ENCODE peak calls at places on chromosomes 13 and 19, in six cellular contexts. T is A549, H is GM12878, L is HepG2, S is upper lobe of left lung, U is K562. Y is an unnamed sample.

GRCh38 chr19:51359294-51359693 is 6.9 kb downstream of the ETFB start:
- ATAC-seq in T (peak), H (no peak), L (no peak), S (no peak), U (no peak), Y (no peak)

GRCh38 chr13:41075034-41075433 is 13.7 kb downstream of the WBP4 start:
- ATAC-seq in T (no peak), H (peak), L (no peak), S (no peak), U (peak), Y (no peak)

GRCh38 chr19:5827891-5828660 is 11.4 kb downstream of the FUT6 start:
- ATAC-seq in T (peak), H (peak), L (peak), S (peak), U (peak), Y (peak)

GRCh38 chr19:38073806-38074685 is 150.0 kb downstream of the DPF1 start:
- ATAC-seq in T (peak), H (no peak), L (peak), S (no peak), U (peak), Y (no peak)

GRCh38 chr13:30895773-30896172 is 10.3 kb upstream of the MEDAG start:
- ATAC-seq in T (no peak), H (no peak), L (no peak), S (no peak), U (no peak), Y (peak)

GRCh38 chr13:99250977-99251825 is 7.0 kb downstream of the GPR18 start:
- ATAC-seq in T (no peak), H (no peak), L (no peak), S (no peak), U (no peak), Y (no peak)

GRCh38 chr13:30997697-30998547 is 65.5 kb downstream of the TEX26 start:
- ATAC-seq in T (no peak), H (no peak), L (no peak), S (no peak), U (no peak), Y (no peak)

GRCh38 chr13:94711561-94712286 is 621 bp downstream of the SOX21 start:
- ATAC-seq in T (peak), H (peak), L (no peak), S (no peak), U (peak), Y (peak)

GRCh38 chr13:50107205-50107604 is 92.0 kb downstream of the KCNRG start:
- ATAC-seq in T (no peak), H (no peak), L (no peak), S (no peak), U (no peak), Y (no peak)

GRCh38 chr19:55253842-55254624 is 4.8 kb downstream of the PPP6R1 start:
- ATAC-seq in T (no peak), H (peak), L (no peak), S (no peak), U (no peak), Y (no peak)

GRCh38 chr13:114081761-114082681 is 50.4 kb downstream of the RASA3 start:
- ATAC-seq in T (no peak), H (no peak), L (no peak), S (peak), U (no peak), Y (no peak)

GRCh38 chr13:98977568-98978270 is at the start of gene DOCK9:
- ATAC-seq in T (peak), H (no peak), L (peak), S (peak), U (peak), Y (peak)

GRCh38 chr19:8404391-8405151 is 8.5 kb upstream of the MARCHF2 start:
- ATAC-seq in T (no peak), H (no peak), L (peak), S (no peak), U (no peak), Y (no peak)

GRCh38 chr13:44876782-44877324 is 112.4 kb downstream of the NUFIP1 start:
- ATAC-seq in T (no peak), H (no peak), L (no peak), S (no peak), U (peak), Y (no peak)

GRCh38 chr13:113748862-113749451 is 10.1 kb upstream of the TMEM255B start:
- ATAC-seq in T (no peak), H (no peak), L (peak), S (peak), U (no peak), Y (no peak)

GRCh38 chr13:102310691-102311432 is 91.0 kb downstream of the FGF14 start:
- ATAC-seq in T (no peak), H (no peak), L (no peak), S (no peak), U (no peak), Y (peak)

GRCh38 chr19:55620410-55620809 is 4.0 kb downstream of the ZNF784 start:
- ATAC-seq in T (no peak), H (no peak), L (no peak), S (no peak), U (no peak), Y (no peak)

GRCh38 chr13:38180670-38181069 is 169.0 kb upstream of the UFM1 start:
- ATAC-seq in T (no peak), H (peak), L (no peak), S (no peak), U (no peak), Y (no peak)
- TF ChIP-seq EP300 in T (no peak), H (no peak), L (no peak), S (no peak), U (no peak), Y (no peak)

GRCh38 chr19:47778089-47778953 is at the start of gene SELENOW:
- ATAC-seq in T (peak), H (peak), L (peak), S (peak), U (peak), Y (peak)
- TF ChIP-seq EP300 in T (no peak), H (no peak), L (no peak), S (no peak), U (no peak), Y (no peak)

GRCh38 chr19:12789904-12790619 is 1.2 kb upstream of the JUNB start:
- ATAC-seq in T (peak), H (peak), L (peak), S (peak), U (peak), Y (peak)
- TF ChIP-seq EP300 in T (no peak), H (no peak), L (peak), S (peak), U (no peak), Y (no peak)

DNA sequence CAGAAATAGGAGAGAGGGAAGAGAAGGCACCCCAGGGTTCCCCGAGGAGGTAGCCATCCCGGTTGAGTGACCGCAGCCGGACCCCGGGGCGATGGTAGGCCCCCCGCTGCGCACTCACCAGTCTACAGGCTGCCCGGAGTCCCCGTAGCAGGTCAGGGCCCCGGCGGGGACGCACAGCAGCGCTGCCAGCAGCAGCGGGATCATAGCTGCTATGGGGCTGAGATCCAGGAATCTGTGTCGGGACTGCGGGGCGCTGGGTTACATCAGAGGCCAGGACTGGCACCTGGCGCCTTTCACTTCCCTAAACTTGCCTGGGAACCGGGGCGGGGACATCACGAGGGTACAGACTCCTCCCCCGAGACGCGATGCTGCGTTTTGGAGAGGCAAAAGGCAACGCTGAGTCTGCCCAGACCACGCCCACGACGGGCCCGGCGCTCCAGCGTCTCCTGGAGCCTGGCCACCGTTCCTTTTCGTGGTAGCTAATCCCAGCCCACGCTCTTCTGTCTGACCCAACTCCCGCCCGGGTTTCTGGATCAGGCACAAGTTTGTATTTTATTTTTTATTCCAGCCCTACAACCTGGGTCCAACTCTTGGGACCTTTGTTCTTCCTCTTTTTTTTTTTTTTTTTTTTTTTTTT is at the start of gene DNASE2:
- ATAC-seq in T (peak), H (peak), L (peak), S (peak), U (peak), Y (peak)
- TF ChIP-seq EP300 in T (no peak), H (peak), L (no peak), S (no peak), U (peak), Y (no peak)

GRCh38 chr13:110524484-110525254 is 36.9 kb downstream of the RAB20 start:
- ATAC-seq in T (no peak), H (no peak), L (no peak), S (peak), U (no peak), Y (no peak)
- TF ChIP-seq EP300 in T (no peak), H (no peak), L (no peak), S (no peak), U (no peak), Y (no peak)

GRCh38 chr13:73063166-73063565 is 4.4 kb downstream of the KLF5 start:
- ATAC-seq in T (no peak), H (no peak), L (no peak), S (no peak), U (no peak), Y (no peak)
- TF ChIP-seq EP300 in T (no peak), H (no peak), L (no peak), S (no peak), U (no peak), Y (no peak)

DNA sequence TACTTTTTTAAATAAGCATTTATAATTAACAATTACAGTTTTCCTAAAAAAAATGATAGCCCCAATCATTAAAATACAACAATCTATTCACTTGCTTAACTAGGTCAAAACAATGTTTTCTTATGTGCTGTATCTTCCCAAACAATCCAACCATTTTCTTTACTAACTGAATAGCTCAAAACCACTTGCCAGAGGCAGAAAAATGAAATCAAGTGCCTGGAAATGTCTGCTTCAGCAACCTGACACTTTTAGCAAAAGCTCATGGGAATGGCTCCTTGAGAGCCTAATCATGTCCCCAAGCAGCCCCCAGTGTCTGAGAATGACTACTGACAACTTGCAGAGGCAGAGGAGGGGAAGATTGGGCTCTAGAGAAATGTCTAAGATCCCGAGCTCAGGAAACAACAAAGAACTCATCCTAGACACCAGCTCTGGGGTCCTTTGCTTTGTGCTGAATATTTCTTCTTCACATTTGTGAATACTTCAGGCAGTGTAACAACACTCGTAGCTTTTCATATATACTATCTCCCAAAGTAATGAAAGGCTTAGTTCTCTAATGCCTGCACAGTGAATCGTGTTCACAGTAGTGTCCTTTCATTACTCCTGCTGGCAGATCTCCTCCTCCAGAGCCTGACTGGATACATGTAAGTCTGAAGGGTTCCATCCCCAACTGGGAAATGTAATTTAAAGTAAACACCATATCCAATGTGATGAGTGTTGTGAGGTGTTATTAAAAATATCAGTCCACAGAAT is 280.0 kb downstream of the LHFPL6 start:
- ATAC-seq in T (no peak), H (no peak), L (no peak), S (no peak), U (no peak), Y (no peak)
- TF ChIP-seq EP300 in T (no peak), H (no peak), L (no peak), S (no peak), U (no peak), Y (no peak)

DNA sequence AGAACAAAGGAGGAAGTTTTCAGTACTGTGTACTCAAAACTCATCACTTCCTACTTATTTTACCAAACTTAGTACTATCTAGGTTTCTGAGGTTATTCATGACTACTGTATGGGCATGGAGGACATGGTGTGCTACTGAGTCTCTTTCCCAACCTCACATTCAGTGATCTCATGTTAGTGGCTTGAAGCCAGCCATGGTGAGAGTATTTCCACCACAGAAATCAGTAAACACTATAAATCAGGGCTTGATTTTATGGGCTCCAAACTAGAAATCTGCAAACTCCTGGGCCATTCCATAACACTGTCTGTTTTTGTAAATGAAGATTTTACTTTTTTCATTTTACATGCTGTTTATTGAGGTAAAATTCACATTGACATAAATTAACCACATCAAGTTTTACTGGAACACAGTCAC is 19.7 kb downstream of the MED26 start:
- ATAC-seq in T (no peak), H (peak), L (no peak), S (peak), U (no peak), Y (peak)
- TF ChIP-seq EP300 in T (no peak), H (no peak), L (no peak), S (peak), U (no peak), Y (no peak)

GRCh38 chr19:49450405-49450804 is 1.2 kb downstream of the PIH1D1 start:
- ATAC-seq in T (no peak), H (no peak), L (no peak), S (no peak), U (no peak), Y (no peak)

GRCh38 chr19:49455729-49456128 is 2.7 kb downstream of the ALDH16A1 start:
- ATAC-seq in T (no peak), H (no peak), L (no peak), S (no peak), U (no peak), Y (no peak)

GRCh38 chr19:49453757-49454248 is 778 bp downstream of the ALDH16A1 start:
- ATAC-seq in T (no peak), H (peak), L (no peak), S (no peak), U (no peak), Y (no peak)

GRCh38 chr19:49451430-49452181 is at the start of gene PIH1D1:
- ATAC-seq in T (peak), H (peak), L (peak), S (peak), U (peak), Y (peak)

DNA sequence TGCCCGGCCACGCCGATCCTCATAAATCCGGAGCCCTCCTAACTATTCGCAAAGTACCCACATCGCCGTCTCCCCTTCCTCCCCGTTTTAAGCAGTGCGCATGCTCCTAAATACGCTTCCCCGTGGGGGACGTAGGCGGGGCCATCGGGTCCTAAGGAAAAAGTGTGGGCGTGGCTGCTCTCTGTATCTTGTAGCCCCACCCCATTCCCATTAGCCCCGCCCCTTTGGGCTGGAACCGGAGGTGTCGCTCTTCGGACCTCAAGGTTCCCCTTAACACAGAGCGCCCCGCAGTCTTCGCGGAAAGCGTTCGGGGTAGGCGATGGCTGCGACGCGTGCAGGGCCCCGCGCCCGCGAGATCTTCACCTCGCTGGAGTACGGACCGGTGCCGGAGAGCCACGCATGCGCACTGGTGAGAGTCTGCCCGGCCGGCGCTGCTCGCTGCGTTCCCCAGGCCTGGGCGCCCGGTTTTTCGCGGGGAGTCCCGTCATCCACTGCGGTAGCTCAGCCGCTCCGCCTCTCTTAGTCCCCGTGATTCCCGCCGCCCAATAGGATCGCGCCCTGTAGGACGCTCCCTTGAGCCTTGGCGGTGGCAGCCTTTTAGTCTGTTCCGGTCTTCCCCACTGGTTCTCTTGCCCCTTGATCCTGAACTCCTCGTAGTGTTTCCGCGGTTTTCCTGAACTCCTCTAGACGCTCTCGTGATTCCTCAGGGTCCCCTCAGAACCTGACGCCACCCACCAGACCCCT is at the start of gene ALDH16A1:
- ATAC-seq in T (peak), H (peak), L (peak), S (peak), U (peak), Y (peak)
- TF ChIP-seq EP300 in T (no peak), H (no peak), L (no peak), S (no peak), U (no peak), Y (no peak)

GRCh38 chr13:45932611-45933182 is 81.1 kb upstream of the SIAH3 start:
- ATAC-seq in T (no peak), H (no peak), L (no peak), S (no peak), U (no peak), Y (no peak)
- TF ChIP-seq EP300 in T (no peak), H (no peak), L (no peak), S (no peak), U (no peak), Y (no peak)